ENCODE peak calls at places on chromosomes 1 and 21, in seven cellular contexts. X is ovary, C is mesendoderm, F is heart left ventricle, H is SJSA1, T is GM23248, V is heart right ventricle. I is an unnamed sample.

GRCh38 chr1:226863446-226863845 is 7.0 kb upstream of the PSEN2 start:
- DNase-seq in X (no peak), C (peak; percentile 49), F (no peak), H (no peak), T (peak; percentile 75), V (no peak), I (no peak)

GRCh38 chr1:50615036-50615750 is 191.9 kb upstream of the DMRTA2 start:
- DNase-seq in X (no peak), C (no peak), F (no peak), H (no peak), T (no peak), V (no peak), I (no peak)

GRCh38 chr1:31745898-31746668 is 18.1 kb downstream of the ADGRB2 start:
- DNase-seq in X (no peak), C (no peak), F (no peak), H (no peak), T (no peak), V (no peak), I (no peak)

GRCh38 chr1:230112131-230112701 is 45.2 kb downstream of the GALNT2 start:
- DNase-seq in X (no peak), C (no peak), F (no peak), H (peak; percentile 59), T (no peak), V (no peak), I (no peak)

GRCh38 chr1:211521102-211521815 is 29.3 kb upstream of the RD3 start:
- DNase-seq in X (no peak), C (no peak), F (no peak), H (no peak), T (no peak), V (no peak), I (no peak)

GRCh38 chr1:111594128-111594693 is 25.4 kb upstream of the RAP1A start:
- DNase-seq in X (no peak), C (no peak), F (no peak), H (no peak), T (no peak), V (no peak), I (no peak)

GRCh38 chr1:119040906-119041305 is 52.8 kb upstream of the TBX15 start:
- DNase-seq in X (peak; percentile 42), C (no peak), F (no peak), H (no peak), T (peak; percentile 76), V (no peak), I (no peak)

GRCh38 chr1:203320546-203321272 is 15.4 kb downstream of the BTG2 start:
- DNase-seq in X (no peak), C (peak; percentile 67), F (peak; percentile 59), H (no peak), T (peak; percentile 53), V (no peak), I (peak; percentile 87)

GRCh38 chr1:218828125-218828650 is 345.5 kb upstream of the LYPLAL1 start:
- DNase-seq in X (no peak), C (peak; percentile 2), F (no peak), H (no peak), T (no peak), V (no peak), I (no peak)

GRCh38 chr1:32540589-32540988 is 1.4 kb downstream of the ZBTB8A start:
- DNase-seq in X (no peak), C (peak; percentile 96), F (no peak), H (no peak), T (peak; percentile 3), V (no peak), I (peak; percentile 39)

GRCh38 chr1:153752561-153753195 is 22.5 kb upstream of the SLC27A3 start:
- DNase-seq in X (peak; percentile 75), C (no peak), F (no peak), H (no peak), T (peak; percentile 84), V (no peak), I (no peak)

GRCh38 chr1:228988655-228989054 is 253.4 kb downstream of the RHOU start:
- DNase-seq in X (no peak), C (no peak), F (no peak), H (no peak), T (peak; percentile 8), V (no peak), I (no peak)

GRCh38 chr21:42541618-42542017 is 28.0 kb downstream of the SLC37A1 start:
- DNase-seq in X (no peak), C (no peak), F (no peak), H (no peak), T (no peak), V (no peak), I (no peak)

GRCh38 chr1:100415217-100415778 is 63.0 kb downstream of the CDC14A start:
- DNase-seq in X (no peak), C (no peak), F (no peak), H (no peak), T (no peak), V (no peak), I (no peak)

GRCh38 chr21:44991538-44992483 is 52.0 kb downstream of the SLX9 start:
- DNase-seq in X (no peak), C (no peak), F (no peak), H (no peak), T (no peak), V (peak; percentile 19), I (no peak)

GRCh38 chr21:44994581-44995171 is 54.8 kb downstream of the SLX9 start:
- DNase-seq in X (no peak), C (no peak), F (no peak), H (no peak), T (peak; percentile 39), V (peak; percentile 41), I (no peak)

GRCh38 chr21:44994016-44994365 is 54.2 kb downstream of the SLX9 start:
- DNase-seq in X (no peak), C (no peak), F (peak; percentile 67), H (no peak), T (no peak), V (peak; percentile 63), I (no peak)

GRCh38 chr21:44992608-44993031 is 52.8 kb downstream of the SLX9 start:
- DNase-seq in X (no peak), C (no peak), F (no peak), H (no peak), T (no peak), V (peak; percentile 11), I (no peak)

GRCh38 chr21:44993321-44994015 is 53.6 kb downstream of the SLX9 start:
- DNase-seq in X (no peak), C (no peak), F (no peak), H (no peak), T (no peak), V (peak; percentile 20), I (no peak)
- H3K4me1 ChIP-seq in X (peaks cover 19% of the 10 kb centered on the region), C (no peaks in the 10 kb centered on the region), F (peaks cover 39% of the 10 kb centered on the region), H (peaks cover 13% of the 10 kb centered on the region), T (no peaks in the 10 kb centered on the region), V (peaks cover 9% of the 10 kb centered on the region), I (peaks cover 11% of the 10 kb centered on the region)

DNA sequence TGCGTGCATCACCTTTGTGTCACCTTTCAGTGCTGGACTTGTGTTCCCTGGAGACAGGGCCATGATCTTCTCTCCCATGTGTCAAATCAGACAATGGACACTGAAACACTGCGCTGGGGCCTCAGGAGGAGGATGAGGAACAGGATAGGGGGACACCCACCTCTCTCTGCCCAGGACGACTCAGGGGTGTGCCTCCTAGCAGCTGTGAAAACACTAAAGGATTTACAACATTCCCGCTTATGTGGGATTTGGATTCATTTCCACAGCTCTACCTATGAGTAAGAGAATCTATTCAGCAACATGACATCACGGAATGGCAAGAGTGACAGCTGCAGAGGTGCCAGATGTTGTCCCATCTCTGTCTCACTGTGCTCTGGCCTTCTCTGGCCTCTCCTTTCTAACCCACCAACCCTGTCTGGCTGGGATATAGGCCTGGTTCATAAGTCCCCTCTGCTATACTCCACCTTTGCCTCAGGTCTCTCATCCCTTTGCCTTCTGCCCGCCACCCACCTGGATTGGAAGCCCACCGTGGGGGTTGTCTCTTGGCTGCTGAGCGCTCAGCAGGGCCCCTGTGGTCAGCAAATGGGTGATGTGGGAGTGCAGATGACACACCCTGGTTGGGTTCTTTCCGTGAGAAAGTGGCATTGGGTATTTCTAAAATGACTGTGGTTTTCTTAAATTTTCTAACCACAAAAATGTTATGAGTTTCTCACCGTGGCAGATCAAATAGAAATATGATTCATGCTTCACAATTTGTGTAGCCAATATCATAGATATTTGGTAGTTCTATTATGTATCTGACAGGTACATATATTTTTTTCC is 47.1 kb upstream of the TLR5 start:
- DNase-seq in X (no peak), C (no peak), F (no peak), H (peak; percentile 68), T (peak; percentile 86), V (no peak), I (no peak)
- H3K4me3 ChIP-seq in X (no peak overlapping the region), C (no peak overlapping the region), F (no peak overlapping the region), H (no peak overlapping the region), T (no peak overlapping the region), V (no peak overlapping the region), I (no peak overlapping the region)

GRCh38 chr1:43203859-43204258 is 31.7 kb downstream of the CFAP57 start:
- DNase-seq in X (no peak), C (no peak), F (no peak), H (no peak), T (no peak), V (no peak), I (no peak)

GRCh38 chr1:43205671-43206070 is 33.5 kb downstream of the CFAP57 start:
- DNase-seq in X (no peak), C (no peak), F (no peak), H (no peak), T (peak; percentile 73), V (no peak), I (no peak)

GRCh38 chr1:43207229-43207853 is 35.2 kb downstream of the CFAP57 start:
- DNase-seq in X (no peak), C (peak; percentile 46), F (peak; percentile 35), H (peak; percentile 82), T (peak; percentile 80), V (no peak), I (no peak)

GRCh38 chr1:43204394-43204793 is 32.3 kb downstream of the CFAP57 start:
- DNase-seq in X (no peak), C (no peak), F (no peak), H (no peak), T (no peak), V (no peak), I (no peak)

DNA sequence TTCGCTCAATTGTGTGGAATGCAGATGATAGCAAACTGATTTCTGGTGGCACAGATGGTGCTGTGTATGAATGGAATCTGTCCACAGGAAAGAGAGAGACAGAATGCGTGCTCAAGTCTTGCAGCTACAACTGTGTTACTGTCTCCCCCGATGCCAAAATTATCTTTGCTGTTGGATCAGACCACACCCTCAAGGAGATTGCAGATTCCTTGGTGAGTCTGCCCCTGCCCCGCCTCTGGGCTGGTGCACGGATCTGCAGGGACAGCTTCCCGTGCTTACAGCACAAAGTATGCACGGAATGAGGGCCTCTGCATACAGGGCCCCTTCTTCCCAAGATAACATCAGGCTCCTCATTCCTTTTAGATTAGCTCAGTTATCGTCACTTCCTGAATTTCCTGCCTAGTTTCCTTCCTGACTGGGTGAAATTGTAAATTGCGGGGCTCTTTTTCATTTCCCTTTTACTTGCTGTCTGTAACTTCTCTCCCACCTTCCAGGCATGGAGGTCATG is 34.6 kb downstream of the CFAP57 start:
- DNase-seq in X (no peak), C (peak; percentile 100), F (peak; percentile 41), H (peak; percentile 98), T (peak; percentile 96), V (peak; percentile 23), I (no peak)
- H3K4me1 ChIP-seq in X (peaks cover 5% of the 10 kb centered on the region), C (peaks cover 14% of the 10 kb centered on the region), F (peaks cover 25% of the 10 kb centered on the region), H (peaks cover 49% of the 10 kb centered on the region), T (peaks cover 27% of the 10 kb centered on the region), V (peaks cover 17% of the 10 kb centered on the region), I (no peaks in the 10 kb centered on the region)

DNA sequence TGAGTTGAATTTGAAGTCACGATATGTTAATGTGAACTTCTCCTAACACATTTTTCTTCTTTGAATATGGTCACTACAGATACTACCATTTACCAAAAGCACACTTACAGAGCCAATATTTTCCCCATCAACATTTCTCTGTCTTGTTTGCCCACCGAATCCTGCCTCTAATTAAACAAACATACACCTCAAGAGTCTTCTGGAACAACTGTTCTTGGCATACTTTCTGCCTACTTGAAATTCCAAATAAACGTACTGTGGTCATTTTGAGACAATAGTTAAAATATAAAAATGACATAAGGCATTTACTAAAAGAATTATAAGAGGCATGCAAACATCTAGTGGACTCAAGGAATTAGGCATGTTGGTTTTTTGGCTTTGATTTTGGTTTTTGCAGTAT is 177.4 kb downstream of the AKT3 start:
- DNase-seq in X (no peak), C (no peak), F (no peak), H (no peak), T (no peak), V (no peak), I (no peak)
- H3K4me3 ChIP-seq in X (no peak overlapping the region), C (no peak overlapping the region), F (no peak overlapping the region), H (no peak overlapping the region), T (no peak overlapping the region), V (no peak overlapping the region), I (no peak overlapping the region)